ENCODE peak calls at places on chromosomes 2 and 18, in six cellular contexts. Y, C, H, J, O and F are unnamed samples.

GRCh38 chr2:120205901-120206581 is 17.2 kb downstream of the TMEM185B start:
- DNase-seq in C (peak), H (no peak), O (no peak), J (no peak), Y (peak), F (peak)

GRCh38 chr18:33135951-33136660 is 304.4 kb downstream of the CCDC178 start:
- DNase-seq in O (no peak), C (no peak), H (no peak), Y (no peak), J (no peak), F (no peak)

GRCh38 chr2:62687644-62688043 is 17.9 kb upstream of the EHBP1 start:
- DNase-seq in H (no peak), O (no peak), Y (no peak), C (no peak), J (no peak), F (no peak)

GRCh38 chr2:163812926-163813520 is 77.2 kb upstream of the FIGN start:
- DNase-seq in H (no peak), C (no peak), J (no peak), O (no peak), Y (no peak), F (no peak)

GRCh38 chr2:145615626-145616025 is 1095.7 kb upstream of the ZEB2 start:
- DNase-seq in C (no peak), H (no peak), J (no peak), O (no peak), Y (no peak), F (no peak)

GRCh38 chr2:165008916-165009315 is 53.6 kb upstream of the SLC38A11 start:
- DNase-seq in O (no peak), C (no peak), J (no peak), Y (no peak), H (no peak), F (no peak)

GRCh38 chr2:218217366-218218309 is 649 bp downstream of the ARPC2 start:
- DNase-seq in J (peak), H (peak), Y (peak), O (peak), C (peak), F (no peak)

GRCh38 chr18:79818036-79818435 is 20.3 kb downstream of the KCNG2 start:
- DNase-seq in O (no peak), H (no peak), C (no peak), Y (no peak), J (no peak), F (no peak)